ENCODE peak calls at places on chromosomes 6 and 20, in four cellular contexts. B is NCI-H345, X is GM23248, T is NCI-H1694. Z is an unnamed sample.

GRCh38 chr6:130794010-130794675 is 33.1 kb upstream of the SMLR1 start:
- DNase-seq in B (no peak), X (no peak), T (no peak), Z (no peak)

GRCh38 chr20:34791289-34792020 is 34.0 kb downstream of the NCOA6 start:
- DNase-seq in B (peak; percentile 60), X (peak; percentile 75), T (no peak), Z (no peak)

GRCh38 chr20:51946581-51946980 is 144.3 kb upstream of the SALL4 start:
- DNase-seq in B (no peak), X (no peak), T (no peak), Z (no peak)

GRCh38 chr6:18141805-18142590 is 12.9 kb downstream of the TPMT start:
- DNase-seq in B (no peak), X (no peak), T (no peak), Z (no peak)

GRCh38 chr6:24283043-24283985 is 74.5 kb downstream of the DCDC2 start:
- DNase-seq in B (peak; percentile 92), X (peak; percentile 86), T (peak; percentile 68), Z (peak; percentile 64)

GRCh38 chr6:150149146-150149545 is 6.3 kb downstream of the PPP1R14C start:
- DNase-seq in B (no peak), X (no peak), T (no peak), Z (no peak)

GRCh38 chr6:89818977-89819335 is 638 bp downstream of the MDN1 start:
- DNase-seq in B (no peak), X (peak; percentile 56), T (no peak), Z (peak; percentile 12)

GRCh38 chr20:59121714-59122376 is 41.8 kb upstream of the ZNF831 start:
- DNase-seq in B (no peak), X (no peak), T (no peak), Z (no peak)

GRCh38 chr6:152055517-152055916 is 248.0 kb downstream of the ESR1 start:
- DNase-seq in B (no peak), X (no peak), T (no peak), Z (no peak)